ENCODE peak calls at places on chromosomes 3 and 15, in seven cellular contexts. O is left cardiac atrium, H is non-pigmented ciliary epithelial cell, S is cardiac septum, W is nucleus accumbens, G is HuH-7, N is NCI-H524. L is an unnamed sample.

GRCh38 chr3:197950661-197951029 is 655 bp downstream of the RPL35A start:
- DNase-seq in O (no peak), H (no peak), S (no peak), W (no peak), G (no peak), N (no peak), L (no peak)

GRCh38 chr15:89356634-89357298 is 22.1 kb upstream of the POLG start:
- DNase-seq in O (no peak), H (no peak), S (no peak), W (peak), G (no peak), N (peak), L (no peak)

GRCh38 chr15:39144051-39144450 is 436.8 kb upstream of the THBS1 start:
- DNase-seq in O (no peak), H (no peak), S (no peak), W (no peak), G (no peak), N (no peak), L (no peak)

GRCh38 chr3:143820466-143821221 is 27.6 kb downstream of the SLC9A9 start:
- DNase-seq in O (no peak), H (no peak), S (no peak), W (no peak), G (no peak), N (no peak), L (no peak)

GRCh38 chr3:157259825-157260224 is 99.9 kb upstream of the CCNL1 start:
- DNase-seq in O (no peak), H (no peak), S (no peak), W (no peak), G (no peak), N (no peak), L (no peak)

GRCh38 chr3:106380232-106380631 is 511.4 kb upstream of the CBLB start:
- DNase-seq in O (no peak), H (no peak), S (no peak), W (no peak), G (no peak), N (no peak), L (no peak)

GRCh38 chr15:74208901-74209559 is 6.4 kb upstream of the STRA6 start:
- DNase-seq in O (no peak), H (no peak), S (no peak), W (no peak), G (no peak), N (no peak), L (no peak)

GRCh38 chr15:70478251-70478990 is 284.9 kb downstream of the UACA start:
- DNase-seq in O (peak), H (no peak), S (no peak), W (no peak), G (no peak), N (peak), L (no peak)

GRCh38 chr3:138197058-138197457 is 10.0 kb downstream of the ARMC8 start:
- DNase-seq in O (peak), H (no peak), S (no peak), W (no peak), G (no peak), N (no peak), L (no peak)

GRCh38 chr3:47421741-47422649 is 41.2 kb downstream of the PTPN23 start:
- DNase-seq in O (no peak), H (no peak), S (no peak), W (no peak), G (peak), N (no peak), L (no peak)

GRCh38 chr3:54882114-54882833 is 45.6 kb downstream of the LRTM1 start:
- DNase-seq in O (no peak), H (peak), S (no peak), W (no peak), G (no peak), N (no peak), L (no peak)

GRCh38 chr3:48064292-48064829 is 48.1 kb upstream of the MAP4 start:
- DNase-seq in O (no peak), H (no peak), S (no peak), W (no peak), G (no peak), N (no peak), L (no peak)

GRCh38 chr15:39801641-39802309 is 19.1 kb upstream of the FSIP1 start:
- DNase-seq in O (no peak), H (no peak), S (no peak), W (no peak), G (peak), N (no peak), L (no peak)

GRCh38 chr15:65993226-65993625 is 123.9 kb downstream of the RAB11A start:
- DNase-seq in O (no peak), H (no peak), S (no peak), W (no peak), G (no peak), N (no peak), L (no peak)

GRCh38 chr3:179068779-179069530 is 2.7 kb downstream of the ZMAT3 start:
- DNase-seq in O (no peak), H (no peak), S (no peak), W (no peak), G (peak), N (peak), L (no peak)

GRCh38 chr15:58864602-58865419 is 68.7 kb downstream of the SLTM start:
- DNase-seq in O (peak), H (no peak), S (no peak), W (no peak), G (peak), N (no peak), L (no peak)

GRCh38 chr3:149494022-149494758 is 19.7 kb downstream of the TM4SF4 start:
- DNase-seq in O (peak), H (no peak), S (no peak), W (peak), G (no peak), N (peak), L (no peak)

GRCh38 chr15:70439304-70439877 is 324.0 kb downstream of the UACA start:
- DNase-seq in O (no peak), H (no peak), S (no peak), W (no peak), G (no peak), N (no peak), L (no peak)

GRCh38 chr15:36400936-36401585 is 178.4 kb upstream of the CDIN1 start:
- DNase-seq in O (no peak), H (no peak), S (no peak), W (no peak), G (no peak), N (no peak), L (no peak)

GRCh38 chr3:100044369-100044768 is 69.9 kb downstream of the FILIP1L start:
- DNase-seq in O (no peak), H (no peak), S (no peak), W (no peak), G (no peak), N (no peak), L (no peak)

GRCh38 chr3:49745986-49746385 is 22.2 kb upstream of the GMPPB start:
- DNase-seq in O (no peak), H (no peak), S (no peak), W (no peak), G (no peak), N (no peak), L (no peak)

GRCh38 chr15:33067456-33067855 is 127.1 kb downstream of the FMN1 start:
- DNase-seq in O (no peak), H (peak), S (no peak), W (no peak), G (no peak), N (no peak), L (no peak)

GRCh38 chr3:64344721-64345207 is 119.5 kb upstream of the PRICKLE2 start:
- DNase-seq in O (no peak), H (no peak), S (no peak), W (no peak), G (no peak), N (no peak), L (no peak)

GRCh38 chr3:46496745-46497555 is 826 bp upstream of the RTP3 start:
- DNase-seq in O (no peak), H (no peak), S (no peak), W (no peak), G (no peak), N (no peak), L (no peak)

GRCh38 chr15:92677998-92678397 is 22.4 kb upstream of the FAM174B start:
- DNase-seq in O (no peak), H (no peak), S (no peak), W (no peak), G (no peak), N (peak), L (no peak)

GRCh38 chr3:143171141-143171651 is 51.6 kb downstream of the CHST2 start:
- DNase-seq in O (no peak), H (no peak), S (no peak), W (no peak), G (no peak), N (no peak), L (no peak)

GRCh38 chr3:13564751-13565560 is 16.0 kb downstream of the FBLN2 start:
- DNase-seq in O (peak), H (no peak), S (no peak), W (no peak), G (no peak), N (no peak), L (no peak)

GRCh38 chr3:42226470-42227425 is 39.2 kb downstream of the CCK start:
- DNase-seq in O (no peak), H (no peak), S (no peak), W (no peak), G (no peak), N (peak), L (no peak)

GRCh38 chr3:18809640-18810305 is 338.5 kb upstream of the KCNH8 start:
- DNase-seq in O (no peak), H (no peak), S (no peak), W (no peak), G (no peak), N (no peak), L (no peak)

GRCh38 chr3:2770451-2770850 is 339.7 kb downstream of the IL5RA start:
- DNase-seq in O (no peak), H (peak), S (no peak), W (no peak), G (peak), N (no peak), L (no peak)

GRCh38 chr15:89088605-89089315 is 504 bp downstream of the ABHD2 start:
- DNase-seq in O (peak), H (no peak), S (peak), W (no peak), G (no peak), N (peak), L (no peak)

GRCh38 chr3:165504554-165504953 is 308.4 kb upstream of the SLITRK3 start:
- DNase-seq in O (no peak), H (no peak), S (no peak), W (no peak), G (no peak), N (no peak), L (no peak)

GRCh38 chr15:63600001-63600645 is 2.9 kb downstream of the FBXL22 start:
- DNase-seq in O (peak), H (no peak), S (no peak), W (peak), G (no peak), N (no peak), L (no peak)

GRCh38 chr15:76321602-76322001 is 10.3 kb upstream of the ETFA start:
- DNase-seq in O (no peak), H (no peak), S (no peak), W (no peak), G (no peak), N (no peak), L (no peak)